ENCODE peak calls at places on chromosomes 4 and X, in five cellular contexts. One of them, this sample, is unnamed.

GRCh38 chrX:51802917-51803688 is 59.9 kb downstream of the GSPT2 start:
- DNase-seq in breast epithelium: no peak
- DNase-seq in coronary artery: no peak
- DNase-seq in suprapubic skin: peak
- DNase-seq in Peyer's patch: peak
- DNase-seq in this sample: no peak

GRCh38 chr4:112522389-112522788 is 6.4 kb upstream of the NEUROG2 start:
- DNase-seq in breast epithelium: no peak
- DNase-seq in coronary artery: no peak
- DNase-seq in suprapubic skin: no peak
- DNase-seq in Peyer's patch: no peak
- DNase-seq in this sample: no peak

GRCh38 chr4:84573738-84574720 is 8.9 kb upstream of the CDS1 start:
- DNase-seq in breast epithelium: no peak
- DNase-seq in coronary artery: no peak
- DNase-seq in suprapubic skin: no peak
- DNase-seq in Peyer's patch: no peak
- DNase-seq in this sample: no peak

GRCh38 chr4:57148831-57149230 is 38.6 kb upstream of the IGFBP7 start:
- DNase-seq in breast epithelium: no peak
- DNase-seq in coronary artery: no peak
- DNase-seq in suprapubic skin: no peak
- DNase-seq in Peyer's patch: no peak
- DNase-seq in this sample: no peak

GRCh38 chr4:164224871-164225270 is 529.1 kb upstream of the SMIM31 start:
- DNase-seq in breast epithelium: no peak
- DNase-seq in coronary artery: no peak
- DNase-seq in suprapubic skin: no peak
- DNase-seq in Peyer's patch: no peak
- DNase-seq in this sample: no peak

GRCh38 chr4:84727491-84727890 is 144.6 kb downstream of the CDS1 start:
- DNase-seq in breast epithelium: no peak
- DNase-seq in coronary artery: no peak
- DNase-seq in suprapubic skin: no peak
- DNase-seq in Peyer's patch: no peak
- DNase-seq in this sample: no peak

GRCh38 chr4:6192245-6192644 is 8.1 kb downstream of the JAKMIP1 start:
- DNase-seq in breast epithelium: peak
- DNase-seq in coronary artery: no peak
- DNase-seq in suprapubic skin: no peak
- DNase-seq in Peyer's patch: no peak
- DNase-seq in this sample: no peak

GRCh38 chr4:184968784-184969201 is 49.5 kb upstream of the HELT start:
- DNase-seq in breast epithelium: peak
- DNase-seq in coronary artery: peak
- DNase-seq in suprapubic skin: no peak
- DNase-seq in Peyer's patch: peak
- DNase-seq in this sample: no peak

GRCh38 chrX:150212672-150213480 is 150.2 kb upstream of the MAMLD1 start:
- DNase-seq in breast epithelium: no peak
- DNase-seq in coronary artery: peak
- DNase-seq in suprapubic skin: no peak
- DNase-seq in Peyer's patch: no peak
- DNase-seq in this sample: no peak

GRCh38 chr4:89765966-89766365 is 71.0 kb downstream of the SNCA start:
- DNase-seq in breast epithelium: no peak
- DNase-seq in coronary artery: no peak
- DNase-seq in suprapubic skin: no peak
- DNase-seq in Peyer's patch: no peak
- DNase-seq in this sample: no peak

GRCh38 chrX:584572-584971 is 46.0 kb upstream of the SHOX start:
- DNase-seq in breast epithelium: no peak
- DNase-seq in coronary artery: no peak
- DNase-seq in suprapubic skin: no peak
- DNase-seq in Peyer's patch: no peak
- DNase-seq in this sample: no peak

GRCh38 chrX:581717-582116 is 48.9 kb upstream of the SHOX start:
- DNase-seq in breast epithelium: no peak
- DNase-seq in coronary artery: no peak
- DNase-seq in suprapubic skin: no peak
- DNase-seq in Peyer's patch: no peak
- DNase-seq in this sample: no peak

GRCh38 chrX:581066-581465 is 49.5 kb upstream of the SHOX start:
- DNase-seq in breast epithelium: no peak
- DNase-seq in coronary artery: no peak
- DNase-seq in suprapubic skin: no peak
- DNase-seq in Peyer's patch: no peak
- DNase-seq in this sample: no peak

GRCh38 chrX:586351-586750 is 44.2 kb upstream of the SHOX start:
- DNase-seq in breast epithelium: no peak
- DNase-seq in coronary artery: no peak
- DNase-seq in suprapubic skin: no peak
- DNase-seq in Peyer's patch: no peak
- DNase-seq in this sample: no peak

GRCh38 chrX:585115-585808 is 45.3 kb upstream of the SHOX start:
- DNase-seq in breast epithelium: no peak
- DNase-seq in coronary artery: no peak
- DNase-seq in suprapubic skin: no peak
- DNase-seq in Peyer's patch: no peak
- DNase-seq in this sample: no peak
- TF ChIP-seq CTCF in breast epithelium: no peak
- TF ChIP-seq CTCF in coronary artery: no peak
- TF ChIP-seq CTCF in suprapubic skin: no peak
- TF ChIP-seq CTCF in Peyer's patch: no peak
- TF ChIP-seq CTCF in this sample: no peak

GRCh38 chrX:134758652-134759051 is 100.4 kb upstream of the PLAC1 start:
- DNase-seq in breast epithelium: no peak
- DNase-seq in coronary artery: no peak
- DNase-seq in suprapubic skin: no peak
- DNase-seq in Peyer's patch: no peak
- DNase-seq in this sample: no peak

GRCh38 chrX:134749651-134750450 is 91.6 kb upstream of the PLAC1 start:
- DNase-seq in breast epithelium: no peak
- DNase-seq in coronary artery: no peak
- DNase-seq in suprapubic skin: no peak
- DNase-seq in Peyer's patch: no peak
- DNase-seq in this sample: no peak

GRCh38 chrX:134752558-134752957 is 94.3 kb upstream of the PLAC1 start:
- DNase-seq in breast epithelium: no peak
- DNase-seq in coronary artery: no peak
- DNase-seq in suprapubic skin: no peak
- DNase-seq in Peyer's patch: no peak
- DNase-seq in this sample: no peak

GRCh38 chrX:134753185-134754008 is 95.1 kb upstream of the PLAC1 start:
- DNase-seq in breast epithelium: no peak
- DNase-seq in coronary artery: no peak
- DNase-seq in suprapubic skin: no peak
- DNase-seq in Peyer's patch: no peak
- DNase-seq in this sample: no peak
- TF ChIP-seq CTCF in breast epithelium: no peak
- TF ChIP-seq CTCF in coronary artery: no peak
- TF ChIP-seq CTCF in suprapubic skin: no peak
- TF ChIP-seq CTCF in Peyer's patch: no peak
- TF ChIP-seq CTCF in this sample: no peak

DNA sequence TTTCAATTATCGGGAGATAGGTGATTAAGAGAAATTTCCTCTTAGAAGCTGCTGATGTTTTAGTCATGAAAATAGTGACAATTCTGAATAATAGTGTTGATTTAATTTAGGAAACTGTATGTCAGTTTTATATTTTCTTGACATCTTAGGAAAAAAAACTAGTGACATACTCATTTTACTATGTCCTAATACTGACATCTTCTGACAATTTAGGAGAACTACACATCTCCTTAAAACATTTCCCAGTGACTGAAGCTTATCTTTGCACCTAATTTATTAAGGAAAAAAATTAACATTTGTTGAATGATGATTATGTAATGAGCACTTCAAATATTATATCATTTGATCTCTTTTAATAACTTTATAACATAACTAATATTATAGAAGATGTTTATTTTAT is 42.0 kb upstream of the RBMXL3 start:
- DNase-seq in breast epithelium: no peak
- DNase-seq in coronary artery: no peak
- DNase-seq in suprapubic skin: no peak
- DNase-seq in Peyer's patch: no peak
- DNase-seq in this sample: no peak
- TF ChIP-seq CTCF in breast epithelium: no peak
- TF ChIP-seq CTCF in coronary artery: no peak
- TF ChIP-seq CTCF in suprapubic skin: no peak
- TF ChIP-seq CTCF in Peyer's patch: peak
- TF ChIP-seq CTCF in this sample: no peak

DNA sequence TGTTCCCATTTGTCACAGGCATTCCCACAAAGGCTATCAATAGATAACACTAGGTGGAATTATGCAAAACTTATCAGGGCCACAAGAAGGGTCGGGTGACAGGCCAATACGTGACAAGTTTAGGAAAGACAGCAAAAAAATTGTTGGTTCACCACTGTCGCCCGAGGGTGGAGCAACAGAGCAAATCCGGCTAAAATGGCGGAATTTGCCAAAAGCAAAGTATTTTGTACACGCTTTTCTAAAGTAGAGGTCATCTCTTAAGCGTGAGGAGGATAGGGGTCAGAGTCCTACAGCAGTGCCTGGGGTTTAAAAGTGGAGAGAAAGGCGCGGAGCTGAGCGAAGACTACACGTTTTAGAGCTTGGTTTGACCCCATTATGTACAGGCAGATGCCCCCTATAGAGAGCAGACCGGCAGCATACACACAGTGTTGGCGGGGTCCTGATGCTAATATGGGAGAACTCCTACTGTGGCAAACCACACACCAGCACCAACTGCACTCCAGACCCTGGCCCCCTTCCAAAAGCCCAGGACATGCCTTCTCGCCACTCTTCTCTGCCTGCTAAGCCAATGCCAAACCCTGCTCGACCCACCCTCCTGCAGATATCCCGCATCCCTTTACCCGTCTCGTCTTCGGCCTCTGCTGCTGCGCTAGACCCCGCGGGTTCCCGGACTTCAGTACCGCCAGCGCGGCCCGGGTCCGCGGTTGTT is 733 bp downstream of the CCNA2 start:
- DNase-seq in breast epithelium: no peak
- DNase-seq in coronary artery: peak
- DNase-seq in suprapubic skin: peak
- DNase-seq in Peyer's patch: no peak
- DNase-seq in this sample: no peak
- TF ChIP-seq CTCF in breast epithelium: no peak
- TF ChIP-seq CTCF in coronary artery: no peak
- TF ChIP-seq CTCF in suprapubic skin: no peak
- TF ChIP-seq CTCF in Peyer's patch: no peak
- TF ChIP-seq CTCF in this sample: no peak

GRCh38 chrX:13340182-13340791 is 20.4 kb upstream of the ATXN3L start:
- DNase-seq in breast epithelium: no peak
- DNase-seq in coronary artery: no peak
- DNase-seq in suprapubic skin: no peak
- DNase-seq in Peyer's patch: no peak
- DNase-seq in this sample: no peak

GRCh38 chrX:13338985-13339384 is 19.1 kb upstream of the ATXN3L start:
- DNase-seq in breast epithelium: no peak
- DNase-seq in coronary artery: no peak
- DNase-seq in suprapubic skin: no peak
- DNase-seq in Peyer's patch: no peak
- DNase-seq in this sample: no peak

GRCh38 chrX:13339607-13340006 is 19.8 kb upstream of the ATXN3L start:
- DNase-seq in breast epithelium: no peak
- DNase-seq in coronary artery: no peak
- DNase-seq in suprapubic skin: no peak
- DNase-seq in Peyer's patch: no peak
- DNase-seq in this sample: no peak

GRCh38 chrX:13345037-13345436 is 25.2 kb upstream of the ATXN3L start:
- DNase-seq in breast epithelium: no peak
- DNase-seq in coronary artery: no peak
- DNase-seq in suprapubic skin: no peak
- DNase-seq in Peyer's patch: no peak
- DNase-seq in this sample: no peak

GRCh38 chrX:13341491-13342101 is 21.7 kb upstream of the ATXN3L start:
- DNase-seq in breast epithelium: no peak
- DNase-seq in coronary artery: no peak
- DNase-seq in suprapubic skin: no peak
- DNase-seq in Peyer's patch: no peak
- DNase-seq in this sample: no peak
- TF ChIP-seq CTCF in breast epithelium: no peak
- TF ChIP-seq CTCF in coronary artery: no peak
- TF ChIP-seq CTCF in suprapubic skin: no peak
- TF ChIP-seq CTCF in Peyer's patch: no peak
- TF ChIP-seq CTCF in this sample: no peak

GRCh38 chr4:73258668-73259551 is at the start of gene ANKRD17:
- DNase-seq in breast epithelium: peak
- DNase-seq in coronary artery: peak
- DNase-seq in suprapubic skin: peak
- DNase-seq in Peyer's patch: peak
- DNase-seq in this sample: peak
- TF ChIP-seq CTCF in breast epithelium: peak
- TF ChIP-seq CTCF in coronary artery: no peak
- TF ChIP-seq CTCF in suprapubic skin: peak
- TF ChIP-seq CTCF in Peyer's patch: peak
- TF ChIP-seq CTCF in this sample: no peak

GRCh38 chr4:139085141-139085540 is 69.6 kb downstream of the NOCT start:
- DNase-seq in breast epithelium: no peak
- DNase-seq in coronary artery: no peak
- DNase-seq in suprapubic skin: no peak
- DNase-seq in Peyer's patch: no peak
- DNase-seq in this sample: no peak
- TF ChIP-seq CTCF in breast epithelium: no peak
- TF ChIP-seq CTCF in coronary artery: no peak
- TF ChIP-seq CTCF in suprapubic skin: no peak
- TF ChIP-seq CTCF in Peyer's patch: peak
- TF ChIP-seq CTCF in this sample: no peak

GRCh38 chrX:10109695-10110094 is 47.1 kb upstream of the CLCN4 start:
- DNase-seq in breast epithelium: no peak
- DNase-seq in coronary artery: no peak
- DNase-seq in suprapubic skin: no peak
- DNase-seq in Peyer's patch: no peak
- DNase-seq in this sample: no peak
- TF ChIP-seq CTCF in breast epithelium: no peak
- TF ChIP-seq CTCF in coronary artery: no peak
- TF ChIP-seq CTCF in suprapubic skin: no peak
- TF ChIP-seq CTCF in Peyer's patch: no peak
- TF ChIP-seq CTCF in this sample: no peak

GRCh38 chr4:151646322-151646721 is 114.5 kb downstream of the GATB start:
- DNase-seq in breast epithelium: no peak
- DNase-seq in coronary artery: no peak
- DNase-seq in suprapubic skin: no peak
- DNase-seq in Peyer's patch: no peak
- DNase-seq in this sample: no peak

GRCh38 chr4:151653548-151653918 is 107.3 kb downstream of the GATB start:
- DNase-seq in breast epithelium: no peak
- DNase-seq in coronary artery: no peak
- DNase-seq in suprapubic skin: no peak
- DNase-seq in Peyer's patch: no peak
- DNase-seq in this sample: no peak

GRCh38 chr4:151652841-151653547 is 107.8 kb downstream of the GATB start:
- DNase-seq in breast epithelium: no peak
- DNase-seq in coronary artery: no peak
- DNase-seq in suprapubic skin: no peak
- DNase-seq in Peyer's patch: no peak
- DNase-seq in this sample: no peak

GRCh38 chr4:151651496-151651895 is 109.3 kb downstream of the GATB start:
- DNase-seq in breast epithelium: no peak
- DNase-seq in coronary artery: no peak
- DNase-seq in suprapubic skin: no peak
- DNase-seq in Peyer's patch: no peak
- DNase-seq in this sample: no peak

GRCh38 chr4:151649461-151649860 is 111.3 kb downstream of the GATB start:
- DNase-seq in breast epithelium: no peak
- DNase-seq in coronary artery: no peak
- DNase-seq in suprapubic skin: no peak
- DNase-seq in Peyer's patch: no peak
- DNase-seq in this sample: no peak
- TF ChIP-seq CTCF in breast epithelium: no peak
- TF ChIP-seq CTCF in coronary artery: no peak
- TF ChIP-seq CTCF in suprapubic skin: no peak
- TF ChIP-seq CTCF in Peyer's patch: no peak
- TF ChIP-seq CTCF in this sample: no peak

This sample was measured in omental fat pad.